ENCODE peak calls at places on chromosomes 13 and 19, in ten cellular contexts. One of them, this sample, is unnamed.

GRCh38 chr13:80727321-80727975 is 386.5 kb upstream of the SPRY2 start:
- DNase-seq in activated CD4-positive, CD25-positive, alpha-beta regulatory T cell: no peak
- DNase-seq in activated gamma-delta T cell treated with anti-CD3 and anti-CD28 coated beads, Interleukin-2, amount 50 U/mL, for 16 hours: no peak
- DNase-seq in amniotic stem cell: no peak
- DNase-seq in heart right ventricle: no peak
- DNase-seq in HS-27A: no peak
- DNase-seq in HFFc6: no peak
- DNase-seq in aorta: no peak
- DNase-seq in astrocyte of the spinal cord: no peak
- DNase-seq in endodermal cell: no peak
- DNase-seq in this sample: no peak

GRCh38 chr13:109684836-109685602 is 101.4 kb downstream of the IRS2 start:
- DNase-seq in activated CD4-positive, CD25-positive, alpha-beta regulatory T cell: no peak
- DNase-seq in activated gamma-delta T cell treated with anti-CD3 and anti-CD28 coated beads, Interleukin-2, amount 50 U/mL, for 16 hours: no peak
- DNase-seq in amniotic stem cell: no peak
- DNase-seq in heart right ventricle: peak
- DNase-seq in HS-27A: no peak
- DNase-seq in HFFc6: no peak
- DNase-seq in aorta: no peak
- DNase-seq in astrocyte of the spinal cord: no peak
- DNase-seq in endodermal cell: no peak
- DNase-seq in this sample: peak

GRCh38 chr19:47315125-47315821 is 5.6 kb downstream of the C5AR1 start:
- DNase-seq in activated CD4-positive, CD25-positive, alpha-beta regulatory T cell: no peak
- DNase-seq in activated gamma-delta T cell treated with anti-CD3 and anti-CD28 coated beads, Interleukin-2, amount 50 U/mL, for 16 hours: no peak
- DNase-seq in amniotic stem cell: peak
- DNase-seq in heart right ventricle: peak
- DNase-seq in HS-27A: peak
- DNase-seq in HFFc6: peak
- DNase-seq in aorta: peak
- DNase-seq in astrocyte of the spinal cord: peak
- DNase-seq in endodermal cell: peak
- DNase-seq in this sample: peak

GRCh38 chr19:756232-756631 is 5.3 kb downstream of the MISP start:
- DNase-seq in activated CD4-positive, CD25-positive, alpha-beta regulatory T cell: no peak
- DNase-seq in activated gamma-delta T cell treated with anti-CD3 and anti-CD28 coated beads, Interleukin-2, amount 50 U/mL, for 16 hours: no peak
- DNase-seq in amniotic stem cell: no peak
- DNase-seq in heart right ventricle: no peak
- DNase-seq in HS-27A: no peak
- DNase-seq in HFFc6: peak
- DNase-seq in aorta: no peak
- DNase-seq in astrocyte of the spinal cord: peak
- DNase-seq in endodermal cell: peak
- DNase-seq in this sample: no peak

GRCh38 chr19:8512115-8512967 is 1.6 kb downstream of the ZNF414 start:
- DNase-seq in activated CD4-positive, CD25-positive, alpha-beta regulatory T cell: no peak
- DNase-seq in activated gamma-delta T cell treated with anti-CD3 and anti-CD28 coated beads, Interleukin-2, amount 50 U/mL, for 16 hours: no peak
- DNase-seq in amniotic stem cell: no peak
- DNase-seq in heart right ventricle: no peak
- DNase-seq in HS-27A: no peak
- DNase-seq in HFFc6: no peak
- DNase-seq in aorta: no peak
- DNase-seq in astrocyte of the spinal cord: no peak
- DNase-seq in endodermal cell: peak
- DNase-seq in this sample: no peak

GRCh38 chr13:93752506-93752905 is 525.9 kb downstream of the GPC6 start:
- DNase-seq in activated CD4-positive, CD25-positive, alpha-beta regulatory T cell: no peak
- DNase-seq in activated gamma-delta T cell treated with anti-CD3 and anti-CD28 coated beads, Interleukin-2, amount 50 U/mL, for 16 hours: no peak
- DNase-seq in amniotic stem cell: no peak
- DNase-seq in heart right ventricle: peak
- DNase-seq in HS-27A: no peak
- DNase-seq in HFFc6: no peak
- DNase-seq in aorta: no peak
- DNase-seq in astrocyte of the spinal cord: no peak
- DNase-seq in endodermal cell: no peak
- DNase-seq in this sample: no peak

GRCh38 chr19:42512743-42513304 is 15.5 kb downstream of the CEACAM1 start:
- DNase-seq in activated CD4-positive, CD25-positive, alpha-beta regulatory T cell: no peak
- DNase-seq in activated gamma-delta T cell treated with anti-CD3 and anti-CD28 coated beads, Interleukin-2, amount 50 U/mL, for 16 hours: no peak
- DNase-seq in amniotic stem cell: no peak
- DNase-seq in heart right ventricle: no peak
- DNase-seq in HS-27A: no peak
- DNase-seq in HFFc6: no peak
- DNase-seq in aorta: no peak
- DNase-seq in astrocyte of the spinal cord: no peak
- DNase-seq in endodermal cell: peak
- DNase-seq in this sample: no peak

GRCh38 chr13:61880576-61881283 is 465.1 kb upstream of the PCDH20 start:
- DNase-seq in activated CD4-positive, CD25-positive, alpha-beta regulatory T cell: no peak
- DNase-seq in activated gamma-delta T cell treated with anti-CD3 and anti-CD28 coated beads, Interleukin-2, amount 50 U/mL, for 16 hours: no peak
- DNase-seq in amniotic stem cell: no peak
- DNase-seq in heart right ventricle: no peak
- DNase-seq in HS-27A: no peak
- DNase-seq in HFFc6: no peak
- DNase-seq in aorta: no peak
- DNase-seq in astrocyte of the spinal cord: peak
- DNase-seq in endodermal cell: peak
- DNase-seq in this sample: no peak

GRCh38 chr19:35656700-35657099 is 8.6 kb downstream of the COX6B1 start:
- DNase-seq in activated CD4-positive, CD25-positive, alpha-beta regulatory T cell: no peak
- DNase-seq in activated gamma-delta T cell treated with anti-CD3 and anti-CD28 coated beads, Interleukin-2, amount 50 U/mL, for 16 hours: no peak
- DNase-seq in amniotic stem cell: no peak
- DNase-seq in heart right ventricle: no peak
- DNase-seq in HS-27A: no peak
- DNase-seq in HFFc6: no peak
- DNase-seq in aorta: no peak
- DNase-seq in astrocyte of the spinal cord: no peak
- DNase-seq in endodermal cell: no peak
- DNase-seq in this sample: no peak

GRCh38 chr19:51549533-51550324 is 18.3 kb upstream of the SIGLEC6 start:
- DNase-seq in activated CD4-positive, CD25-positive, alpha-beta regulatory T cell: no peak
- DNase-seq in activated gamma-delta T cell treated with anti-CD3 and anti-CD28 coated beads, Interleukin-2, amount 50 U/mL, for 16 hours: no peak
- DNase-seq in amniotic stem cell: no peak
- DNase-seq in heart right ventricle: no peak
- DNase-seq in HS-27A: no peak
- DNase-seq in HFFc6: no peak
- DNase-seq in aorta: no peak
- DNase-seq in astrocyte of the spinal cord: no peak
- DNase-seq in endodermal cell: no peak
- DNase-seq in this sample: no peak

GRCh38 chr19:39125554-39126311 is at the start of gene PAK4:
- DNase-seq in activated CD4-positive, CD25-positive, alpha-beta regulatory T cell: peak
- DNase-seq in activated gamma-delta T cell treated with anti-CD3 and anti-CD28 coated beads, Interleukin-2, amount 50 U/mL, for 16 hours: peak
- DNase-seq in amniotic stem cell: peak
- DNase-seq in heart right ventricle: peak
- DNase-seq in HS-27A: peak
- DNase-seq in HFFc6: peak
- DNase-seq in aorta: peak
- DNase-seq in astrocyte of the spinal cord: peak
- DNase-seq in endodermal cell: peak
- DNase-seq in this sample: peak

GRCh38 chr13:114313061-114313860 is 1.0 kb upstream of the CHAMP1 start:
- DNase-seq in activated CD4-positive, CD25-positive, alpha-beta regulatory T cell: no peak
- DNase-seq in activated gamma-delta T cell treated with anti-CD3 and anti-CD28 coated beads, Interleukin-2, amount 50 U/mL, for 16 hours: no peak
- DNase-seq in amniotic stem cell: no peak
- DNase-seq in heart right ventricle: no peak
- DNase-seq in HS-27A: no peak
- DNase-seq in HFFc6: no peak
- DNase-seq in aorta: no peak
- DNase-seq in astrocyte of the spinal cord: no peak
- DNase-seq in endodermal cell: no peak
- DNase-seq in this sample: no peak

GRCh38 chr19:50534478-50534877 is 20.8 kb upstream of the ASPDH start:
- DNase-seq in activated CD4-positive, CD25-positive, alpha-beta regulatory T cell: no peak
- DNase-seq in activated gamma-delta T cell treated with anti-CD3 and anti-CD28 coated beads, Interleukin-2, amount 50 U/mL, for 16 hours: no peak
- DNase-seq in amniotic stem cell: no peak
- DNase-seq in heart right ventricle: no peak
- DNase-seq in HS-27A: no peak
- DNase-seq in HFFc6: no peak
- DNase-seq in aorta: no peak
- DNase-seq in astrocyte of the spinal cord: no peak
- DNase-seq in endodermal cell: no peak
- DNase-seq in this sample: no peak

GRCh38 chr13:53005631-53006030 is 23.0 kb upstream of the OLFM4 start:
- DNase-seq in activated CD4-positive, CD25-positive, alpha-beta regulatory T cell: no peak
- DNase-seq in activated gamma-delta T cell treated with anti-CD3 and anti-CD28 coated beads, Interleukin-2, amount 50 U/mL, for 16 hours: no peak
- DNase-seq in amniotic stem cell: no peak
- DNase-seq in heart right ventricle: no peak
- DNase-seq in HS-27A: no peak
- DNase-seq in HFFc6: no peak
- DNase-seq in aorta: no peak
- DNase-seq in astrocyte of the spinal cord: no peak
- DNase-seq in endodermal cell: no peak
- DNase-seq in this sample: no peak

GRCh38 chr13:102191951-102192461 is 209.8 kb downstream of the FGF14 start:
- DNase-seq in activated CD4-positive, CD25-positive, alpha-beta regulatory T cell: no peak
- DNase-seq in activated gamma-delta T cell treated with anti-CD3 and anti-CD28 coated beads, Interleukin-2, amount 50 U/mL, for 16 hours: no peak
- DNase-seq in amniotic stem cell: no peak
- DNase-seq in heart right ventricle: no peak
- DNase-seq in HS-27A: peak
- DNase-seq in HFFc6: no peak
- DNase-seq in aorta: peak
- DNase-seq in astrocyte of the spinal cord: peak
- DNase-seq in endodermal cell: no peak
- DNase-seq in this sample: peak

GRCh38 chr19:49560358-49560900 is 19.9 kb downstream of the NOSIP start:
- DNase-seq in activated CD4-positive, CD25-positive, alpha-beta regulatory T cell: no peak
- DNase-seq in activated gamma-delta T cell treated with anti-CD3 and anti-CD28 coated beads, Interleukin-2, amount 50 U/mL, for 16 hours: peak
- DNase-seq in amniotic stem cell: no peak
- DNase-seq in heart right ventricle: peak
- DNase-seq in HS-27A: no peak
- DNase-seq in HFFc6: no peak
- DNase-seq in aorta: peak
- DNase-seq in astrocyte of the spinal cord: no peak
- DNase-seq in endodermal cell: no peak
- DNase-seq in this sample: peak

GRCh38 chr13:40172149-40172591 is 494.3 kb downstream of the FOXO1 start:
- DNase-seq in activated CD4-positive, CD25-positive, alpha-beta regulatory T cell: no peak
- DNase-seq in activated gamma-delta T cell treated with anti-CD3 and anti-CD28 coated beads, Interleukin-2, amount 50 U/mL, for 16 hours: no peak
- DNase-seq in amniotic stem cell: no peak
- DNase-seq in heart right ventricle: no peak
- DNase-seq in HS-27A: no peak
- DNase-seq in HFFc6: no peak
- DNase-seq in aorta: no peak
- DNase-seq in astrocyte of the spinal cord: no peak
- DNase-seq in endodermal cell: peak
- DNase-seq in this sample: no peak

GRCh38 chr13:112447761-112448603 is 71.8 kb downstream of the SPACA7 start:
- DNase-seq in activated CD4-positive, CD25-positive, alpha-beta regulatory T cell: no peak
- DNase-seq in activated gamma-delta T cell treated with anti-CD3 and anti-CD28 coated beads, Interleukin-2, amount 50 U/mL, for 16 hours: no peak
- DNase-seq in amniotic stem cell: no peak
- DNase-seq in heart right ventricle: no peak
- DNase-seq in HS-27A: no peak
- DNase-seq in HFFc6: no peak
- DNase-seq in aorta: no peak
- DNase-seq in astrocyte of the spinal cord: no peak
- DNase-seq in endodermal cell: peak
- DNase-seq in this sample: peak

GRCh38 chr13:47932953-47933687 is 68.0 kb downstream of the SUCLA2 start:
- DNase-seq in activated CD4-positive, CD25-positive, alpha-beta regulatory T cell: no peak
- DNase-seq in activated gamma-delta T cell treated with anti-CD3 and anti-CD28 coated beads, Interleukin-2, amount 50 U/mL, for 16 hours: no peak
- DNase-seq in amniotic stem cell: no peak
- DNase-seq in heart right ventricle: no peak
- DNase-seq in HS-27A: no peak
- DNase-seq in HFFc6: no peak
- DNase-seq in aorta: no peak
- DNase-seq in astrocyte of the spinal cord: no peak
- DNase-seq in endodermal cell: no peak
- DNase-seq in this sample: no peak

GRCh38 chr19:4360081-4360569 is 16.8 kb downstream of the MPND start:
- DNase-seq in activated CD4-positive, CD25-positive, alpha-beta regulatory T cell: no peak
- DNase-seq in activated gamma-delta T cell treated with anti-CD3 and anti-CD28 coated beads, Interleukin-2, amount 50 U/mL, for 16 hours: no peak
- DNase-seq in amniotic stem cell: no peak
- DNase-seq in heart right ventricle: no peak
- DNase-seq in HS-27A: no peak
- DNase-seq in HFFc6: no peak
- DNase-seq in aorta: no peak
- DNase-seq in astrocyte of the spinal cord: no peak
- DNase-seq in endodermal cell: no peak
- DNase-seq in this sample: no peak

GRCh38 chr19:19642506-19643157 is 825 bp downstream of the GMIP start:
- DNase-seq in activated CD4-positive, CD25-positive, alpha-beta regulatory T cell: no peak
- DNase-seq in activated gamma-delta T cell treated with anti-CD3 and anti-CD28 coated beads, Interleukin-2, amount 50 U/mL, for 16 hours: peak
- DNase-seq in amniotic stem cell: no peak
- DNase-seq in heart right ventricle: no peak
- DNase-seq in HS-27A: no peak
- DNase-seq in HFFc6: no peak
- DNase-seq in aorta: no peak
- DNase-seq in astrocyte of the spinal cord: no peak
- DNase-seq in endodermal cell: peak
- DNase-seq in this sample: no peak